ENCODE peak calls at places on chromosomes 12 and 14, in nine cellular contexts. K is right cardiac atrium, X is thyroid gland, R is HS-27A, V is HuH-7, C is tibial artery, T is neuronal stem cell, M is AG04450, O is fibroblast of lung. A is an unnamed sample.

GRCh38 chr14:84535491-84535890 is 994.5 kb upstream of the FLRT2 start:
- DNase-seq in K (no peak), X (no peak), R (no peak), V (no peak), C (no peak), T (no peak), M (no peak), O (no peak), A (no peak)

GRCh38 chr12:15163577-15163976 is 57.6 kb downstream of the RERG start:
- DNase-seq in K (no peak), X (no peak), R (no peak), V (no peak), C (no peak), T (no peak), M (no peak), O (peak; percentile 9), A (no peak)

GRCh38 chr12:106632797-106633450 is 50.1 kb downstream of the RFX4 start:
- DNase-seq in K (no peak), X (no peak), R (peak; percentile 24), V (no peak), C (no peak), T (no peak), M (no peak), O (peak; percentile 9), A (peak; percentile 48)

GRCh38 chr12:112107728-112108447 is 695 bp downstream of the NAA25 start:
- DNase-seq in K (peak; percentile 43), X (peak; percentile 29), R (no peak), V (peak; percentile 26), C (no peak), T (no peak), M (no peak), O (peak; percentile 33), A (peak; percentile 55)

GRCh38 chr12:122560138-122560537 is 33.1 kb downstream of the KNTC1 start:
- DNase-seq in K (no peak), X (no peak), R (no peak), V (no peak), C (no peak), T (no peak), M (no peak), O (no peak), A (no peak)

GRCh38 chr12:15688838-15689237 is 100.3 kb downstream of the EPS8 start:
- DNase-seq in K (peak; percentile 16), X (no peak), R (no peak), V (no peak), C (no peak), T (no peak), M (no peak), O (peak; percentile 7), A (no peak)

GRCh38 chr14:20719777-20720176 is 25.9 kb upstream of the EDDM3A start:
- DNase-seq in K (no peak), X (peak; percentile 20), R (no peak), V (no peak), C (no peak), T (no peak), M (no peak), O (no peak), A (no peak)

GRCh38 chr14:65057704-65058103 is 44.6 kb downstream of the MAX start:
- DNase-seq in K (no peak), X (no peak), R (no peak), V (no peak), C (no peak), T (no peak), M (no peak), O (no peak), A (no peak)

GRCh38 chr14:23131482-23131881 is 12.4 kb upstream of the CEBPE start:
- DNase-seq in K (no peak), X (no peak), R (no peak), V (no peak), C (no peak), T (no peak), M (no peak), O (no peak), A (no peak)

GRCh38 chr14:53011053-53011462 is 60.2 kb upstream of the FERMT2 start:
- DNase-seq in K (peak; percentile 89), X (peak; percentile 17), R (peak; percentile 97), V (no peak), C (peak; percentile 83), T (peak; percentile 56), M (peak; percentile 96), O (peak; percentile 99), A (peak; percentile 94)

GRCh38 chr14:103014466-103015319 is 42.7 kb downstream of the CDC42BPB start:
- DNase-seq in K (no peak), X (no peak), R (no peak), V (no peak), C (no peak), T (peak; percentile 26), M (no peak), O (peak; percentile 81), A (peak; percentile 79)

GRCh38 chr12:120121766-120122293 is 5.3 kb upstream of the RAB35 start:
- DNase-seq in K (no peak), X (no peak), R (no peak), V (no peak), C (no peak), T (no peak), M (no peak), O (no peak), A (no peak)

GRCh38 chr12:57429473-57430116 is 1.2 kb downstream of the R3HDM2 start:
- DNase-seq in K (no peak), X (peak; percentile 43), R (no peak), V (no peak), C (no peak), T (no peak), M (no peak), O (no peak), A (peak; percentile 32)

GRCh38 chr14:104749111-104749649 is 3.8 kb upstream of the SIVA1 start:
- DNase-seq in K (peak; percentile 35), X (no peak), R (no peak), V (peak; percentile 69), C (peak; percentile 61), T (no peak), M (no peak), O (peak; percentile 25), A (peak; percentile 65)

A was measured in ELR.